ENCODE peak calls at places on chromosome 12, in four cellular contexts. A is stimulated activated CD4-positive, alpha-beta T cell treated with anti-CD3 and anti-CD28 coated beads, Interleukin-4, amount 100 ng/mL, for 24 hours; W is HCT116; U is amygdala. L is an unnamed sample.

GRCh38 chr12:26668847-26669246 is 164.1 kb downstream of the ITPR2 start:
- DNase-seq in U (no peak), A (no peak), W (no peak), L (no peak)

GRCh38 chr12:6941786-6942185 is 1.8 kb upstream of the RNU7-1 start:
- DNase-seq in A (no peak), U (no peak), W (no peak), L (no peak)

GRCh38 chr12:66664076-66664475 is 14.8 kb downstream of the GRIP1 start:
- DNase-seq in A (no peak), U (no peak), W (no peak), L (no peak)

GRCh38 chr12:41302979-41303403 is 114.9 kb downstream of the PDZRN4 start:
- DNase-seq in W (no peak), U (no peak), A (no peak), L (no peak)

GRCh38 chr12:124898200-124898950 is 16.1 kb downstream of the UBC start:
- DNase-seq in U (peak), A (peak), W (no peak), L (no peak)

GRCh38 chr12:67042697-67043131 is 226.4 kb upstream of the CAND1 start:
- DNase-seq in A (no peak), W (no peak), U (no peak), L (peak)

GRCh38 chr12:10189653-10190052 is 10.8 kb downstream of the TMEM52B start:
- DNase-seq in U (no peak), A (no peak), W (no peak), L (no peak)

GRCh38 chr12:109581334-109581691 is 7.7 kb downstream of the MVK start:
- DNase-seq in W (no peak), A (no peak), U (no peak), L (no peak)

GRCh38 chr12:126202138-126202537 is 1136.9 kb downstream of the AACS start:
- DNase-seq in A (no peak), U (no peak), W (no peak), L (no peak)

GRCh38 chr12:131327521-131328488 is 374.1 kb downstream of the ADGRD1 start:
- DNase-seq in A (no peak), W (no peak), U (no peak), L (no peak)

GRCh38 chr12:106267535-106267934 is 19.7 kb upstream of the CKAP4 start:
- DNase-seq in A (no peak), U (no peak), W (no peak), L (no peak)

GRCh38 chr12:29888777-29889176 is 105.0 kb upstream of the TMTC1 start:
- DNase-seq in U (no peak), W (no peak), A (no peak), L (no peak)

GRCh38 chr12:53223391-53224267 is 8.4 kb downstream of the RARG start:
- DNase-seq in W (no peak), U (peak), A (no peak), L (no peak)

GRCh38 chr12:16626991-16627390 is 21.0 kb upstream of the LMO3 start:
- DNase-seq in W (no peak), A (no peak), U (no peak), L (no peak)

GRCh38 chr12:70154960-70155589 is 88.2 kb upstream of the CNOT2 start:
- DNase-seq in W (peak), A (no peak), U (no peak), L (no peak)

GRCh38 chr12:70985850-70986249 is 65.3 kb upstream of the PTPRR start:
- DNase-seq in A (no peak), U (no peak), W (no peak), L (no peak)

GRCh38 chr12:53190108-53190729 is 9.5 kb upstream of the CSAD start:
- DNase-seq in W (peak), A (peak), U (no peak), L (peak)

GRCh38 chr12:122422769-122423257 is 344 bp upstream of the CLIP1 start:
- DNase-seq in U (peak), W (no peak), A (peak), L (no peak)

GRCh38 chr12:95959107-95959506 is 16.0 kb downstream of the AMDHD1 start:
- DNase-seq in U (no peak), W (peak), A (no peak), L (no peak)

GRCh38 chr12:98440165-98440581 is 75.2 kb upstream of the TMPO start:
- DNase-seq in W (no peak), A (no peak), U (no peak), L (no peak)

GRCh38 chr12:11482955-11483354 is 87.6 kb upstream of the PRB2 start:
- DNase-seq in W (no peak), A (no peak), U (no peak), L (no peak)

GRCh38 chr12:38138225-38139221 is 178.1 kb upstream of the ALG10B start:
- DNase-seq in W (peak), U (peak), A (peak), L (peak)

GRCh38 chr12:1565172-1565571 is 29.2 kb downstream of the FBXL14 start:
- DNase-seq in U (no peak), A (no peak), W (no peak), L (no peak)

GRCh38 chr12:123948401-123949117 is 24.1 kb downstream of the CCDC92 start:
- DNase-seq in U (peak), A (no peak), W (no peak), L (no peak)

GRCh38 chr12:91215940-91216454 is 33.4 kb upstream of the DCN start:
- DNase-seq in A (no peak), W (no peak), U (no peak), L (no peak)

GRCh38 chr12:11795192-11795909 is 145.9 kb downstream of the ETV6 start:
- DNase-seq in U (no peak), A (no peak), W (peak), L (peak)

GRCh38 chr12:95549392-95550084 is 1.7 kb downstream of the USP44 start:
- DNase-seq in U (no peak), A (no peak), W (no peak), L (no peak)

GRCh38 chr12:120534203-120534702 is at the start of gene RNF10:
- DNase-seq in U (peak), A (peak), W (peak), L (peak)

GRCh38 chr12:104282109-104282508 is 21.4 kb upstream of the EID3 start:
- DNase-seq in W (no peak), U (no peak), A (no peak), L (no peak)

GRCh38 chr12:79299447-79300198 is 391.1 kb downstream of the PAWR start:
- DNase-seq in A (no peak), U (no peak), W (no peak), L (no peak)

GRCh38 chr12:131061041-131061806 is 107.5 kb downstream of the ADGRD1 start:
- DNase-seq in U (no peak), A (no peak), W (no peak), L (no peak)

GRCh38 chr12:112466835-112467234 is 48.1 kb downstream of the PTPN11 start:
- DNase-seq in W (no peak), A (no peak), U (no peak), L (no peak)

GRCh38 chr12:48782457-48783395 is 6.2 kb downstream of the ADCY6 start:
- DNase-seq in A (no peak), W (no peak), U (no peak), L (no peak)

GRCh38 chr12:67925077-67925476 is 64.2 kb upstream of the IFNG-AS1 start:
- DNase-seq in W (no peak), U (no peak), A (no peak), L (peak)

GRCh38 chr12:101257357-101257756 is 22.5 kb upstream of the UTP20 start:
- DNase-seq in U (no peak), W (no peak), A (no peak), L (no peak)

L was measured in NCI-H2029 treated with DMSO at 0.1 percent for 48 hours.